ENCODE peak calls at places on chromosomes 5 and 9, in seven cellular contexts. P is fibroblast of lung, B is IMR-90, A is AG04450, H is astrocyte of the spinal cord, C is heart right ventricle, Z is heart left ventricle. Q is an unnamed sample.

GRCh38 chr5:118220491-118220890 is 767.9 kb downstream of the DTWD2 start:
- DNase-seq in P (peak; percentile 2), B (no peak), A (no peak), H (peak; percentile 40), C (no peak), Z (no peak), Q (peak; percentile 18)

GRCh38 chr5:53571403-53571802 is 11.0 kb downstream of the NDUFS4 start:
- DNase-seq in P (no peak), B (no peak), A (no peak), H (no peak), C (no peak), Z (no peak), Q (no peak)

GRCh38 chr5:72224946-72225427 is 95.1 kb downstream of the MRPS27 start:
- DNase-seq in P (no peak), B (peak; percentile 71), A (no peak), H (peak; percentile 82), C (no peak), Z (no peak), Q (no peak)

GRCh38 chr9:105445203-105445881 is 2.5 kb upstream of the FSD1L start:
- DNase-seq in P (no peak), B (peak; percentile 35), A (no peak), H (no peak), C (peak; percentile 21), Z (peak; percentile 35), Q (peak; percentile 46)

GRCh38 chr9:87148391-87149237 is 201.3 kb upstream of the GAS1 start:
- DNase-seq in P (peak; percentile 72), B (peak; percentile 75), A (no peak), H (peak; percentile 76), C (peak; percentile 88), Z (peak; percentile 89), Q (peak; percentile 88)

GRCh38 chr9:105191508-105192118 is 52.8 kb upstream of the SLC44A1 start:
- DNase-seq in P (peak; percentile 67), B (no peak), A (no peak), H (peak; percentile 32), C (no peak), Z (no peak), Q (no peak)

GRCh38 chr9:20409321-20410092 is 212.8 kb downstream of the MLLT3 start:
- DNase-seq in P (no peak), B (no peak), A (no peak), H (no peak), C (no peak), Z (no peak), Q (no peak)

GRCh38 chr9:22237497-22238363 is 208.9 kb upstream of the DMRTA1 start:
- DNase-seq in P (peak; percentile 79), B (peak; percentile 91), A (peak; percentile 69), H (peak; percentile 95), C (no peak), Z (no peak), Q (peak; percentile 88)

GRCh38 chr5:54886866-54887265 is 98.5 kb downstream of the ESM1 start:
- DNase-seq in P (no peak), B (no peak), A (no peak), H (no peak), C (no peak), Z (no peak), Q (no peak)

GRCh38 chr5:127762412-127762811 is 59.2 kb downstream of the CCDC192 start:
- DNase-seq in P (no peak), B (no peak), A (no peak), H (no peak), C (no peak), Z (no peak), Q (no peak)

GRCh38 chr9:111851536-111851935 is 45.1 kb upstream of the UGCG start:
- DNase-seq in P (no peak), B (peak; percentile 19), A (no peak), H (peak; percentile 27), C (no peak), Z (no peak), Q (no peak)

GRCh38 chr5:179303801-179304200 is 41.5 kb downstream of the ADAMTS2 start:
- DNase-seq in P (no peak), B (no peak), A (no peak), H (no peak), C (peak; percentile 1), Z (no peak), Q (no peak)

GRCh38 chr9:99726758-99727157 is 94.9 kb upstream of the NR4A3 start:
- DNase-seq in P (no peak), B (no peak), A (no peak), H (no peak), C (no peak), Z (peak; percentile 17), Q (no peak)

GRCh38 chr5:98794414-98795080 is 21.1 kb downstream of the RGMB start:
- DNase-seq in P (no peak), B (no peak), A (no peak), H (no peak), C (no peak), Z (no peak), Q (no peak)

GRCh38 chr9:120742951-120743416 is 28.7 kb upstream of the MEGF9 start:
- DNase-seq in P (peak; percentile 29), B (peak; percentile 35), A (no peak), H (no peak), C (no peak), Z (no peak), Q (no peak)

GRCh38 chr9:137460363-137461315 is 1.5 kb upstream of the NSMF start:
- DNase-seq in P (no peak), B (no peak), A (no peak), H (no peak), C (no peak), Z (no peak), Q (no peak)

GRCh38 chr5:171946382-171946781 is 60.1 kb downstream of the FBXW11 start:
- DNase-seq in P (no peak), B (no peak), A (no peak), H (no peak), C (no peak), Z (no peak), Q (no peak)
- TF ChIP-seq CTCF in P (no peak), B (no peak), A (peak; percentile 12), H (no peak), C (no peak), Z (no peak), Q (no peak)

GRCh38 chr9:127569819-127570401 is 42.2 kb upstream of the STXBP1 start:
- DNase-seq in P (no peak), B (peak; percentile 44), A (no peak), H (peak; percentile 47), C (no peak), Z (no peak), Q (no peak)
- H3K4me3 ChIP-seq in P (peak overlapping the region; percentile 51), B (peak overlapping the region; percentile 49), A (peak overlapping the region; percentile 62), H (peak overlapping the region; percentile 50), C (peak overlapping the region; percentile 93), Z (peak overlapping the region; percentile 90), Q (peak overlapping the region; percentile 59)

DNA sequence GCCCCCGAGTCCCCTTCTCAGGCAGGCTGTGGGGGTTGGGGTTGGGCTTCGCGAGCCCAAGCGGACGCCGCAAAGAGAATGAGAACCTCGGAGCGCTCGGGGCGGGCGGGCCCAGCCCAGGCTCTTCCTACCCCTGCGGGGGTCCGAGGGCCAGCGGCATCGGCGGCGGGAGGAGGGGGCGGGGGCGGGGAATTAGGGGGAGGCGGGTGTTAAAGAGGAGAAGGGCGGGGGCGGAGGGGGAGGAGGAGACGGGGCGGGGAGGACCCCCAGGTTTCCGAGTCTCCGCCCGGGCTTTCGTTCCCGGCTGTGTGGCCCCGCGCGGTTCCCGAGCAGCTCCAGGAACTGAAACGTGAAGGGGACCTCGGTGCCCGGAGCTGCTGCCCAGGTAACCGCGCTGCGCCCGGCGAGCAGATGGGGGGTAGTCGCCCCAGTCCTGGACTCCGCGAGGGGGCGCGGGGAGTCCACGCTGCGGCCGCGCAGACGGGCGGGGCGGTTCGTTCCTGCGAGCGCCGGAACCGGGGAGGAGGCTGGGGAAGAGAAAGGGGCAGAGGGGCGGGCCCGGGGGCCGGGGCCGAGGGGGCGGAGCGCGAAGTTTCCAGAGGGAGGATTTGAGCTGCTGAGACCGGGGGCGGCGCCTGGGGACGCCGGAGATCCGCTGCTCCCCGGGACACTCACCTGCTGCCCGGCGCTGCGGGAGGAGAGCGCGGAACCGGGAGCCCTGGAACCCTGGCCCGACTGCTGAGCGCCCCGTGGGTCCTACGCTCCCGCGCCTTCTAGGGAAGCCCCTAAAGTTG is 38.4 kb upstream of the PLEKHG4B start:
- DNase-seq in P (no peak), B (peak; percentile 8), A (no peak), H (peak; percentile 20), C (no peak), Z (no peak), Q (no peak)
- TF ChIP-seq CTCF in P (no peak), B (no peak), A (no peak), H (peak; percentile 19), C (no peak), Z (no peak), Q (no peak)

GRCh38 chr9:127812009-127812408 is 9.3 kb downstream of the FPGS start:
- DNase-seq in P (no peak), B (no peak), A (no peak), H (no peak), C (no peak), Z (no peak), Q (no peak)

GRCh38 chr9:127808347-127809001 is 5.8 kb downstream of the FPGS start:
- DNase-seq in P (no peak), B (no peak), A (no peak), H (no peak), C (no peak), Z (no peak), Q (no peak)

GRCh38 chr9:127809002-127809561 is 6.4 kb downstream of the FPGS start:
- DNase-seq in P (no peak), B (no peak), A (no peak), H (no peak), C (no peak), Z (no peak), Q (no peak)

GRCh38 chr9:127810378-127811187 is 7.9 kb downstream of the FPGS start:
- DNase-seq in P (no peak), B (no peak), A (no peak), H (no peak), C (no peak), Z (no peak), Q (no peak)

DNA sequence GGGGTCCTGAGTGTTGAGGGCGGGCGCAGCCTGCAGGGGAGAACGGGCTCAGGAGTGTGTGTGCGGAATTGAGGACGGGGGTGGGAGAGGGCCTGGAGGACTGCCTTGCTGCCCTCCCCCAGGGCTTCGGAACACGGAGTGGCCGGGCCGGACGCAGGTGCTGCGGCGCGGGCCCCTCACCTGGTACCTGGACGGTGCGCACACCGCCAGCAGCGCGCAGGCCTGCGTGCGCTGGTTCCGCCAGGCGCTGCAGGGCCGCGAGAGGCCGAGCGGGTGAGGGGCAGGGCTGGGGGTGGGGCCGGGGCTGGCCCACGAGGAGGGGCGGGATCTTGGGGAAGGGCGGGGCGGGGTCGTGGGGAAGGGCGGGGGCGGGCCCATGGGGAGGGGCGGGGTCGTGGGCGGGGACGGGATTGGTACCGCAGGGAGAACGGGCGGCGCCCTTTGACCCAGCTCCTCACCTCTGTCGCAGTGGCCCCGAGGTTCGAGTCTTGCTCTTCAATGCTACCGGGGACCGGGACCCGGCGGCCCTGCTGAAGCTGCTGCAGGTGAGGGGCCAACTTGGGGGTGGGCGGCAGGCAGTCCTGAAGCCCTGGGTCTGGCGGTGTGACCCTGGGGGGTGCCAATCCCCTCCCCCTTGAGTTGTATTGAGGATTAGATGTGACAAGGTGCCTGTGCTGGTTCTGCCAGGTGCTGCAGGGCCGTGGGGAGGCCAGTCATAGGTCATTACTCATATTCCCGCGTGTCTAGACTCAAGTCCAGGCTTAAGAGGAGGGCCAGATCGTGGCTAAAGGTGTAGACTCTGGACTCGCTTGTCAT is 7.1 kb downstream of the FPGS start:
- DNase-seq in P (no peak), B (no peak), A (no peak), H (no peak), C (peak; percentile 50), Z (no peak), Q (no peak)
- H3K4me3 ChIP-seq in P (no peak overlapping the region), B (no peak overlapping the region), A (no peak overlapping the region), H (no peak overlapping the region), C (no peak overlapping the region), Z (no peak overlapping the region), Q (no peak overlapping the region)

GRCh38 chr5:116272281-116272941 is 187.6 kb downstream of the COMMD10 start:
- DNase-seq in P (peak; percentile 88), B (peak; percentile 52), A (no peak), H (no peak), C (no peak), Z (no peak), Q (peak; percentile 66)
- TF ChIP-seq CTCF in P (peak; percentile 26), B (no peak), A (peak; percentile 23), H (no peak), C (no peak), Z (no peak), Q (no peak)